ENCODE peak calls at places on chromosomes 6 and 20, in six cellular contexts. I is stimulated activated CD8-positive, alpha-beta memory T cell treated with anti-CD3 and anti-CD28 coated beads, Interleukin-4, amount 100 ng/mL, for 4 hours; V is GM13976; F is anterior cingulate cortex; T is mesendoderm; M is stimulated activated CD4-positive, alpha-beta T cell treated with anti-CD3 and anti-CD28 coated beads, Interleukin-2, amount 100 ng/mL, for 24 hours. R is an unnamed sample.

GRCh38 chr20:59567585-59568508 is 36.5 kb upstream of the PHACTR3 start:
- DNase-seq in I (no peak), V (no peak), F (no peak), T (no peak), M (no peak), R (no peak)

GRCh38 chr6:112029045-112029822 is 24.7 kb upstream of the CCN6 start:
- DNase-seq in I (no peak), V (peak; percentile 54), F (no peak), T (peak; percentile 78), M (peak; percentile 87), R (peak; percentile 70)

GRCh38 chr6:39558079-39558478 is 167.1 kb downstream of the KIF6 start:
- DNase-seq in I (no peak), V (no peak), F (no peak), T (no peak), M (no peak), R (no peak)

GRCh38 chr20:62350098-62350628 is 16.9 kb downstream of the LAMA5 start:
- DNase-seq in I (no peak), V (no peak), F (no peak), T (peak; percentile 68), M (no peak), R (peak; percentile 84)

GRCh38 chr6:36594029-36594815 is at the start of gene SRSF3:
- DNase-seq in I (peak; percentile 91), V (peak; percentile 96), F (peak; percentile 98), T (peak; percentile 99), M (peak; percentile 92), R (peak; percentile 100)

GRCh38 chr6:140774080-140774505 is 1358.6 kb upstream of the GJE1 start:
- DNase-seq in I (no peak), V (peak; percentile 30), F (no peak), T (peak; percentile 12), M (no peak), R (peak; percentile 57)

GRCh38 chr20:39398656-39399055 is 436.5 kb downstream of the DHX35 start:
- DNase-seq in I (no peak), V (no peak), F (no peak), T (peak; percentile 54), M (no peak), R (no peak)

GRCh38 chr6:36615018-36615761 is 21.0 kb downstream of the SRSF3 start:
- DNase-seq in I (no peak), V (peak; percentile 70), F (no peak), T (peak; percentile 74), M (peak; percentile 46), R (peak; percentile 81)

GRCh38 chr6:44655368-44656342 is 268.1 kb downstream of the CDC5L start:
- DNase-seq in I (peak; percentile 52), V (peak; percentile 82), F (peak; percentile 36), T (peak; percentile 100), M (peak; percentile 83), R (peak; percentile 52)

R was measured in NCI-H69.